ENCODE peak calls at places on chromosomes 11 and 22, in six cellular contexts. O is psoas muscle, C is NCI-H2029, R is M059J, F is A549, S is HuH-7.5. J is an unnamed sample.

GRCh38 chr11:121067453-121067852 is 33.6 kb upstream of the TECTA start:
- DNase-seq in O (no peak), C (peak), R (no peak), F (no peak), S (peak), J (no peak)

GRCh38 chr22:48333816-48334735 is 1493.6 kb downstream of the BRD1 start:
- DNase-seq in O (no peak), C (no peak), R (no peak), F (no peak), S (no peak), J (no peak)

GRCh38 chr11:47186937-47187681 is 875 bp upstream of the PACSIN3 start:
- DNase-seq in O (peak), C (no peak), R (peak), F (no peak), S (no peak), J (peak)

GRCh38 chr22:20582171-20582511 is 74.7 kb downstream of the MED15 start:
- DNase-seq in O (no peak), C (no peak), R (no peak), F (no peak), S (no peak), J (no peak)

GRCh38 chr22:36432592-36433317 is 45.0 kb upstream of the MYH9 start:
- DNase-seq in O (no peak), C (no peak), R (peak), F (no peak), S (no peak), J (no peak)

GRCh38 chr11:61872935-61873565 is 18.3 kb downstream of the FADS3 start:
- DNase-seq in O (no peak), C (no peak), R (no peak), F (no peak), S (no peak), J (no peak)

GRCh38 chr11:67278939-67279588 is 10.0 kb upstream of the ANKRD13D start:
- DNase-seq in O (peak), C (no peak), R (no peak), F (no peak), S (no peak), J (no peak)

GRCh38 chr11:133951484-133952198 is 5.1 kb downstream of the IGSF9B start:
- DNase-seq in O (no peak), C (peak), R (peak), F (no peak), S (no peak), J (no peak)